ENCODE peak calls at places on chromosome 16, in seven cellular contexts. W is A673; K is NCI-H1105; J is breast epithelium; Z is pancreas; O is head of caudate nucleus; D is activated T-cell treated with anti-CD3 and anti-CD28 coated beads, Interleukin-2, amount 50 U/mL, for 72 hours. C is an unnamed sample.
A peak's percentile ranks its signal among the peaks of the same experiment; 100 is the strongest.

GRCh38 chr16:51814617-51815016 is 663.5 kb upstream of the SALL1 start:
- DNase-seq in W (no peak), K (no peak), J (no peak), Z (no peak), O (no peak), D (no peak), C (no peak)

GRCh38 chr16:81994485-81994884 is 16.8 kb downstream of the SDR42E1 start:
- DNase-seq in W (peak; percentile 16), K (no peak), J (no peak), Z (no peak), O (no peak), D (no peak), C (no peak)

GRCh38 chr16:49958474-49958873 is 66.6 kb upstream of the CNEP1R1 start:
- DNase-seq in W (no peak), K (no peak), J (no peak), Z (no peak), O (no peak), D (no peak), C (no peak)

GRCh38 chr16:56367764-56368163 is 57.6 kb downstream of the AMFR start:
- DNase-seq in W (no peak), K (no peak), J (no peak), Z (no peak), O (no peak), D (no peak), C (no peak)

GRCh38 chr16:17416461-17417221 is 54.1 kb downstream of the XYLT1 start:
- DNase-seq in W (no peak), K (no peak), J (no peak), Z (no peak), O (peak; percentile 28), D (peak; percentile 54), C (peak; percentile 8)

GRCh38 chr16:3578610-3579551 is 1.7 kb upstream of the NLRC3 start:
- DNase-seq in W (no peak), K (no peak), J (no peak), Z (no peak), O (no peak), D (peak; percentile 82), C (no peak)

GRCh38 chr16:69396187-69397061 is 10.6 kb upstream of the TERF2 start:
- DNase-seq in W (peak; percentile 93), K (peak; percentile 66), J (peak; percentile 70), Z (no peak), O (peak; percentile 76), D (peak; percentile 79), C (peak; percentile 65)

GRCh38 chr16:85384831-85385462 is 228.2 kb upstream of the GSE1 start:
- DNase-seq in W (no peak), K (peak; percentile 84), J (peak; percentile 82), Z (peak; percentile 62), O (no peak), D (no peak), C (no peak)

GRCh38 chr16:68377667-68378420 is 67.0 kb downstream of the PRMT7 start:
- DNase-seq in W (no peak), K (no peak), J (no peak), Z (peak; percentile 32), O (peak; percentile 67), D (no peak), C (peak; percentile 33)

GRCh38 chr16:48609453-48610023 is 442 bp downstream of the N4BP1 start:
- DNase-seq in W (peak; percentile 41), K (peak; percentile 66), J (no peak), Z (peak; percentile 91), O (peak; percentile 62), D (no peak), C (peak; percentile 55)

GRCh38 chr16:58264961-58265479 is 29.8 kb downstream of the PRSS54 start:
- DNase-seq in W (peak; percentile 23), K (no peak), J (peak; percentile 65), Z (no peak), O (peak; percentile 50), D (peak; percentile 37), C (peak; percentile 5)

GRCh38 chr16:17277981-17278381 is 192.8 kb downstream of the XYLT1 start:
- DNase-seq in W (no peak), K (no peak), J (no peak), Z (no peak), O (peak; percentile 57), D (no peak), C (peak; percentile 71)

GRCh38 chr16:71722801-71723536 is 1.5 kb downstream of the PHLPP2 start:
- DNase-seq in W (peak; percentile 91), K (peak; percentile 49), J (peak; percentile 57), Z (peak; percentile 88), O (peak; percentile 77), D (peak; percentile 61), C (peak; percentile 86)

GRCh38 chr16:888901-889570 is 81.7 kb downstream of the LMF1 start:
- DNase-seq in W (no peak), K (no peak), J (no peak), Z (peak; percentile 59), O (no peak), D (no peak), C (no peak)

GRCh38 chr16:87895641-87896141 is 26.4 kb upstream of the SLC7A5 start:
- DNase-seq in W (no peak), K (no peak), J (no peak), Z (no peak), O (peak; percentile 67), D (peak; percentile 88), C (no peak)

GRCh38 chr16:50093607-50094570 is 28.1 kb downstream of the HEATR3 start:
- DNase-seq in W (peak; percentile 71), K (no peak), J (peak; percentile 48), Z (no peak), O (peak; percentile 54), D (peak; percentile 24), C (peak; percentile 27)

GRCh38 chr16:30844671-30845449 is 49.0 kb downstream of the BCL7C start:
- DNase-seq in W (peak; percentile 92), K (peak; percentile 59), J (peak; percentile 39), Z (no peak), O (peak; percentile 67), D (peak; percentile 88), C (peak; percentile 75)

GRCh38 chr16:20262248-20262647 is 65.1 kb downstream of the GP2 start:
- DNase-seq in W (no peak), K (no peak), J (no peak), Z (no peak), O (no peak), D (no peak), C (no peak)

GRCh38 chr16:70703041-70703834 is 17.4 kb upstream of the MTSS2 start:
- DNase-seq in W (peak; percentile 65), K (no peak), J (no peak), Z (no peak), O (no peak), D (no peak), C (peak; percentile 78)

GRCh38 chr16:50644730-50645129 is 36.4 kb downstream of the SNX20 start:
- DNase-seq in W (no peak), K (no peak), J (no peak), Z (peak; percentile 36), O (peak; percentile 58), D (peak; percentile 47), C (peak; percentile 15)

GRCh38 chr16:85249418-85249817 is 137.1 kb upstream of the CIBAR2 start:
- DNase-seq in W (no peak), K (no peak), J (no peak), Z (peak; percentile 91), O (peak; percentile 18), D (no peak), C (no peak)

GRCh38 chr16:79758615-79759346 is 158.2 kb upstream of the MAF start:
- DNase-seq in W (no peak), K (no peak), J (no peak), Z (no peak), O (no peak), D (no peak), C (no peak)

C was measured in thyroid gland.